ENCODE peak calls at places on chromosome 22, in six cellular contexts. H is activated CD8-positive, alpha-beta T cell treated with anti-CD3 and anti-CD28 coated beads, Interleukin-2, amount 10 ng/mL, durations not matched to agents 7 days and 5 days; O is T follicular helper cell; G is stimulated activated CD8-positive, alpha-beta memory T cell treated with anti-CD3 and anti-CD28 coated beads, Interleukin-15, amount 100 ng/mL, for 1 hour; R is natural killer cell treated with Interleukin-12 subunit alpha and Interleukin-12 subunit beta and Interleukin-15 and Interleukin-18, amount 100 ng/mL, for 72 hours; L is astrocyte of the hippocampus. C is an unnamed sample.

GRCh38 chr22:46514592-46515207 is 22.7 kb downstream of the CELSR1 start:
- DNase-seq in H (no peak), O (no peak), G (no peak), R (no peak), L (peak; percentile 83), C (no peak)

GRCh38 chr22:49583886-49584505 is 243.7 kb downstream of the BRD1 start:
- DNase-seq in H (no peak), O (no peak), G (no peak), R (no peak), L (no peak), C (no peak)

GRCh38 chr22:17884951-17885350 is 110.7 kb upstream of the BID start:
- DNase-seq in H (no peak), O (no peak), G (no peak), R (no peak), L (no peak), C (no peak)

GRCh38 chr22:49997932-49998717 is 14.4 kb downstream of the IL17REL start:
- DNase-seq in H (no peak), O (no peak), G (no peak), R (no peak), L (no peak), C (no peak)

GRCh38 chr22:23119492-23120414 is 22.0 kb downstream of the RSPH14 start:
- DNase-seq in H (peak; percentile 57), O (peak; percentile 51), G (no peak), R (no peak), L (no peak), C (peak; percentile 44)

GRCh38 chr22:46083383-46084350 is 66.7 kb upstream of the PPARA start:
- DNase-seq in H (no peak), O (no peak), G (no peak), R (peak; percentile 13), L (peak; percentile 36), C (no peak)

GRCh38 chr22:48496987-48497650 is 1330.6 kb downstream of the BRD1 start:
- DNase-seq in H (no peak), O (no peak), G (no peak), R (no peak), L (no peak), C (no peak)

GRCh38 chr22:50009765-50010675 is 2.5 kb downstream of the IL17REL start:
- DNase-seq in H (no peak), O (no peak), G (no peak), R (no peak), L (no peak), C (no peak)

GRCh38 chr22:42947211-42947990 is 67.5 kb downstream of the PACSIN2 start:
- DNase-seq in H (no peak), O (no peak), G (no peak), R (no peak), L (peak; percentile 55), C (no peak)

GRCh38 chr22:31451709-31452571 is 37.7 kb downstream of the EIF4ENIF1 start:
- DNase-seq in H (peak; percentile 29), O (no peak), G (no peak), R (no peak), L (peak; percentile 65), C (no peak)

GRCh38 chr22:23000657-23001439 is 69.5 kb upstream of the GNAZ start:
- DNase-seq in H (no peak), O (no peak), G (no peak), R (no peak), L (no peak), C (no peak)

GRCh38 chr22:30611197-30611596 is 4.2 kb downstream of the TCN2 start:
- DNase-seq in H (no peak), O (no peak), G (no peak), R (no peak), L (no peak), C (no peak)

GRCh38 chr22:35477911-35478582 is 62.6 kb upstream of the RASD2 start:
- DNase-seq in H (no peak), O (no peak), G (no peak), R (no peak), L (peak; percentile 71), C (no peak)

GRCh38 chr22:19442166-19442565 is 5.3 kb downstream of the C22orf39 start:
- DNase-seq in H (no peak), O (no peak), G (no peak), R (peak; percentile 10), L (no peak), C (no peak)

GRCh38 chr22:37560682-37561208 is 465 bp downstream of the CDC42EP1 start:
- DNase-seq in H (no peak), O (no peak), G (no peak), R (no peak), L (peak; percentile 93), C (no peak)

GRCh38 chr22:41813726-41814410 is 13.4 kb downstream of the CCDC134 start:
- DNase-seq in H (no peak), O (no peak), G (no peak), R (no peak), L (no peak), C (no peak)